ENCODE peak calls at places on chromosomes 12 and 14, in five cellular contexts. One of them, this sample, is unnamed.

GRCh38 chr12:3061129-3061857 is 15.9 kb upstream of the TSPAN9 start:
- DNase-seq in stomach: no peak
- DNase-seq in cardiac muscle cell: no peak
- DNase-seq in tibial artery: no peak
- DNase-seq in heart left ventricle: no peak
- DNase-seq in this sample: no peak

GRCh38 chr12:74285773-74286172 is 251.9 kb upstream of the ATXN7L3B start:
- DNase-seq in cardiac muscle cell: no peak
- DNase-seq in heart left ventricle: no peak
- DNase-seq in stomach: no peak
- DNase-seq in tibial artery: no peak
- DNase-seq in this sample: no peak

GRCh38 chr12:2970744-2971143 is 11.5 kb downstream of the TEAD4 start:
- DNase-seq in tibial artery: no peak
- DNase-seq in stomach: no peak
- DNase-seq in cardiac muscle cell: no peak
- DNase-seq in heart left ventricle: no peak
- DNase-seq in this sample: no peak

GRCh38 chr12:6784292-6784691 is 5.0 kb upstream of the CD4 start:
- DNase-seq in tibial artery: no peak
- DNase-seq in cardiac muscle cell: no peak
- DNase-seq in heart left ventricle: no peak
- DNase-seq in stomach: no peak
- DNase-seq in this sample: no peak

GRCh38 chr14:79544671-79545070 is 666.6 kb downstream of the DIO2 start:
- DNase-seq in cardiac muscle cell: no peak
- DNase-seq in heart left ventricle: no peak
- DNase-seq in stomach: no peak
- DNase-seq in tibial artery: no peak
- DNase-seq in this sample: no peak

GRCh38 chr12:42299392-42300308 is 26.2 kb downstream of the ZCRB1 start:
- DNase-seq in stomach: no peak
- DNase-seq in tibial artery: no peak
- DNase-seq in cardiac muscle cell: no peak
- DNase-seq in heart left ventricle: no peak
- DNase-seq in this sample: no peak

GRCh38 chr14:83004456-83005006 is 1470.9 kb upstream of the SEL1L start:
- DNase-seq in cardiac muscle cell: no peak
- DNase-seq in tibial artery: no peak
- DNase-seq in stomach: no peak
- DNase-seq in heart left ventricle: no peak
- DNase-seq in this sample: no peak

GRCh38 chr12:73274972-73275371 is 1002.8 kb downstream of the TRHDE start:
- DNase-seq in cardiac muscle cell: no peak
- DNase-seq in tibial artery: no peak
- DNase-seq in heart left ventricle: no peak
- DNase-seq in stomach: no peak
- DNase-seq in this sample: no peak

GRCh38 chr12:70242695-70243509 is at the start of gene CNOT2:
- DNase-seq in cardiac muscle cell: peak; percentile 91
- DNase-seq in stomach: peak; percentile 88
- DNase-seq in tibial artery: peak; percentile 87
- DNase-seq in heart left ventricle: peak; percentile 92
- DNase-seq in this sample: peak; percentile 92

GRCh38 chr12:2627343-2628191 is 167.2 kb upstream of the FKBP4 start:
- DNase-seq in stomach: peak; percentile 36
- DNase-seq in heart left ventricle: no peak
- DNase-seq in cardiac muscle cell: no peak
- DNase-seq in tibial artery: no peak
- DNase-seq in this sample: no peak

GRCh38 chr12:88958153-88958552 is 377.9 kb upstream of the KITLG start:
- DNase-seq in tibial artery: no peak
- DNase-seq in stomach: no peak
- DNase-seq in cardiac muscle cell: no peak
- DNase-seq in heart left ventricle: no peak
- DNase-seq in this sample: no peak

GRCh38 chr14:34539407-34540180 is at the start of gene EAPP:
- DNase-seq in heart left ventricle: peak; percentile 99
- DNase-seq in cardiac muscle cell: peak; percentile 98
- DNase-seq in stomach: peak; percentile 99
- DNase-seq in tibial artery: peak; percentile 99
- DNase-seq in this sample: peak; percentile 98

GRCh38 chr14:61203059-61203753 is 77.9 kb downstream of the TMEM30B start:
- DNase-seq in tibial artery: no peak
- DNase-seq in stomach: no peak
- DNase-seq in heart left ventricle: no peak
- DNase-seq in cardiac muscle cell: no peak
- DNase-seq in this sample: no peak

GRCh38 chr12:29160230-29160629 is 11.2 kb downstream of the FAR2 start:
- DNase-seq in heart left ventricle: no peak
- DNase-seq in stomach: no peak
- DNase-seq in cardiac muscle cell: no peak
- DNase-seq in tibial artery: no peak
- DNase-seq in this sample: no peak

GRCh38 chr12:102067574-102068258 is 5.9 kb upstream of the WASHC3 start:
- DNase-seq in cardiac muscle cell: no peak
- DNase-seq in heart left ventricle: no peak
- DNase-seq in stomach: no peak
- DNase-seq in tibial artery: no peak
- DNase-seq in this sample: no peak

GRCh38 chr14:60332869-60333268 is 83.8 kb downstream of the PPM1A start:
- DNase-seq in stomach: no peak
- DNase-seq in heart left ventricle: no peak
- DNase-seq in cardiac muscle cell: no peak
- DNase-seq in tibial artery: no peak
- DNase-seq in this sample: no peak

GRCh38 chr12:86275356-86275755 is 19.2 kb upstream of the MGAT4C start:
- DNase-seq in cardiac muscle cell: no peak
- DNase-seq in stomach: no peak
- DNase-seq in tibial artery: no peak
- DNase-seq in heart left ventricle: no peak
- DNase-seq in this sample: no peak

GRCh38 chr12:100986595-100987547 is 192.3 kb downstream of the ANO4 start:
- DNase-seq in heart left ventricle: no peak
- DNase-seq in cardiac muscle cell: no peak
- DNase-seq in tibial artery: no peak
- DNase-seq in stomach: no peak
- DNase-seq in this sample: no peak

GRCh38 chr12:101891462-101891971 is 14.1 kb downstream of the DRAM1 start:
- DNase-seq in stomach: peak; percentile 71
- DNase-seq in tibial artery: peak; percentile 57
- DNase-seq in heart left ventricle: no peak
- DNase-seq in cardiac muscle cell: no peak
- DNase-seq in this sample: no peak

DNA sequence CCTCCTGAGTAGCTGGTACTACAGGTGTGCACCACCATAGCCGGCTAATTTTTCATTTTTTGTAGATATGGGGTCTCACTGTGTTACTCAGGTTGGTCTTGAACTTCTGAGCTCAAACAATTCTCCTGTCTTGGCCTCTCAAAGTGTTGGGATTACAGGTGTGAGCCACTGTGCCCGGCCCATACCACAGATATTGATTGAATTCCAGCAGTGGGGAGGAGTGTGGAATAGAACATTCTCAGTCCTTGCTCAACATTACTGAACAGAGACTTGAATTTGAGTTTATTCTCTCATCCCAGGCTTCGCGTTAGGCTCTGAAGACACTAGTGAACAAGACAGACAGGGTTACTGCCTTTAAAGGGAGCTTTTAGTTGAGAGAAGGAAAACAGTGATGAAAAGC is 39.6 kb downstream of the PTPN11 start:
- DNase-seq in cardiac muscle cell: no peak
- DNase-seq in heart left ventricle: no peak
- DNase-seq in tibial artery: no peak
- DNase-seq in stomach: no peak
- DNase-seq in this sample: no peak
- H3K36me3 ChIP-seq in cardiac muscle cell: peaks cover 37% of the 10 kb centered on the region
- H3K36me3 ChIP-seq in heart left ventricle: peaks cover 93% of the 10 kb centered on the region
- H3K36me3 ChIP-seq in tibial artery: peaks cover 59% of the 10 kb centered on the region
- H3K36me3 ChIP-seq in stomach: peaks cover 86% of the 10 kb centered on the region
- H3K36me3 ChIP-seq in this sample: peaks cover 66% of the 10 kb centered on the region

GRCh38 chr12:107449891-107450290 is 235.7 kb upstream of the PWP1 start:
- DNase-seq in tibial artery: no peak
- DNase-seq in cardiac muscle cell: no peak
- DNase-seq in heart left ventricle: no peak
- DNase-seq in stomach: no peak
- DNase-seq in this sample: no peak

GRCh38 chr12:107444771-107445170 is 240.8 kb upstream of the PWP1 start:
- DNase-seq in cardiac muscle cell: peak; percentile 54
- DNase-seq in tibial artery: no peak
- DNase-seq in stomach: no peak
- DNase-seq in heart left ventricle: no peak
- DNase-seq in this sample: no peak

GRCh38 chr12:107448198-107448597 is 237.4 kb upstream of the PWP1 start:
- DNase-seq in tibial artery: no peak
- DNase-seq in stomach: no peak
- DNase-seq in cardiac muscle cell: no peak
- DNase-seq in heart left ventricle: no peak
- DNase-seq in this sample: no peak

GRCh38 chr12:107446476-107446875 is 239.1 kb upstream of the PWP1 start:
- DNase-seq in stomach: no peak
- DNase-seq in heart left ventricle: no peak
- DNase-seq in cardiac muscle cell: no peak
- DNase-seq in tibial artery: no peak
- DNase-seq in this sample: no peak

GRCh38 chr12:107447336-107447735 is 238.3 kb upstream of the PWP1 start:
- DNase-seq in tibial artery: no peak
- DNase-seq in cardiac muscle cell: no peak
- DNase-seq in stomach: no peak
- DNase-seq in heart left ventricle: no peak
- DNase-seq in this sample: no peak
- H3K4me3 ChIP-seq in tibial artery: no peak overlapping the region
- H3K4me3 ChIP-seq in cardiac muscle cell: no peak overlapping the region
- H3K4me3 ChIP-seq in stomach: no peak overlapping the region
- H3K4me3 ChIP-seq in heart left ventricle: no peak overlapping the region
- H3K4me3 ChIP-seq in this sample: no peak overlapping the region

DNA sequence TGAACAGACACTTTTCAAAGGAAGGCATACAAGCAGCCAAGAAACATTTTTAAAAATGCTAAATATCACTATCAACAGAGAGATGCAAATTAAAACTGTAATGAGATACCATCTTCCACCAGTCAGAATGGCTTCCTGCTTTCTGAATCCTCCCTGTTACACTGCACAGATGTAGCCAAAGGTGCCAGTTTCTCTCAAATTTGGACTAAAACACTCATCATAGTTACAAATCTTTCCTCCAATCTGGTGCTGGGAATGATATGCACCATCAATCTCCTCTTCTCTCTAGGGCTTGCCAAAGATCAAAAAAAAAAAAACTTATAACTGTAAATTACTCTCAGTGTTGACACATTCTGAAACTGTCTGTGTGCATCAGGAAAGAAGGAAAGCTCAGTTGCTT is 311.8 kb upstream of the CLEC14A start:
- DNase-seq in cardiac muscle cell: no peak
- DNase-seq in tibial artery: no peak
- DNase-seq in heart left ventricle: no peak
- DNase-seq in stomach: no peak
- DNase-seq in this sample: no peak
- H3K27ac ChIP-seq in cardiac muscle cell: no peak overlapping the region
- H3K27ac ChIP-seq in tibial artery: no peak overlapping the region
- H3K27ac ChIP-seq in heart left ventricle: no peak overlapping the region
- H3K27ac ChIP-seq in stomach: no peak overlapping the region
- H3K27ac ChIP-seq in this sample: no peak overlapping the region

DNA sequence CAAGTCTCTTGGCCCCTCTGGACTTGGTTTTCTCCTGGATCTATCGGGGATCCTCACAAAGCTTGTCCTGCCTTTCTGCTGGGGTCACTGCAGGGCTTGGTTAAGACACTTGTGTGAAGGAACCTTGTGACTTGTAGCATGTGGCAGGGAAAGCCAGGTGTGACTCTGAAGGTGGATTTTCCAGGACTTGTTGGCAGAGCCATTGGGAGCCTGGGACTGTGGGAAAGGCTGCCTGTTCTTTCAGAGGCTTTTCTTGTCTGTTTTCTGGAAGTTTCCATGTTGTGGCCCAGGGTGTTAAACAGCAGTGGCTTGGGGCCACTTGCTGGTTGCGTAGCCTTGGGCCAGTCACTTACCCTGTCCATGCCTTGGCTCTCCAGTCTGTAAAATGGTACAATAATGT is 12.6 kb downstream of the KMT5A start:
- DNase-seq in cardiac muscle cell: no peak
- DNase-seq in tibial artery: no peak
- DNase-seq in heart left ventricle: no peak
- DNase-seq in stomach: no peak
- DNase-seq in this sample: no peak
- H3K36me3 ChIP-seq in cardiac muscle cell: peaks cover 47% of the 10 kb centered on the region
- H3K36me3 ChIP-seq in tibial artery: peaks cover 63% of the 10 kb centered on the region
- H3K36me3 ChIP-seq in heart left ventricle: peaks cover 81% of the 10 kb centered on the region
- H3K36me3 ChIP-seq in stomach: peaks cover 96% of the 10 kb centered on the region
- H3K36me3 ChIP-seq in this sample: peaks cover 88% of the 10 kb centered on the region

DNA sequence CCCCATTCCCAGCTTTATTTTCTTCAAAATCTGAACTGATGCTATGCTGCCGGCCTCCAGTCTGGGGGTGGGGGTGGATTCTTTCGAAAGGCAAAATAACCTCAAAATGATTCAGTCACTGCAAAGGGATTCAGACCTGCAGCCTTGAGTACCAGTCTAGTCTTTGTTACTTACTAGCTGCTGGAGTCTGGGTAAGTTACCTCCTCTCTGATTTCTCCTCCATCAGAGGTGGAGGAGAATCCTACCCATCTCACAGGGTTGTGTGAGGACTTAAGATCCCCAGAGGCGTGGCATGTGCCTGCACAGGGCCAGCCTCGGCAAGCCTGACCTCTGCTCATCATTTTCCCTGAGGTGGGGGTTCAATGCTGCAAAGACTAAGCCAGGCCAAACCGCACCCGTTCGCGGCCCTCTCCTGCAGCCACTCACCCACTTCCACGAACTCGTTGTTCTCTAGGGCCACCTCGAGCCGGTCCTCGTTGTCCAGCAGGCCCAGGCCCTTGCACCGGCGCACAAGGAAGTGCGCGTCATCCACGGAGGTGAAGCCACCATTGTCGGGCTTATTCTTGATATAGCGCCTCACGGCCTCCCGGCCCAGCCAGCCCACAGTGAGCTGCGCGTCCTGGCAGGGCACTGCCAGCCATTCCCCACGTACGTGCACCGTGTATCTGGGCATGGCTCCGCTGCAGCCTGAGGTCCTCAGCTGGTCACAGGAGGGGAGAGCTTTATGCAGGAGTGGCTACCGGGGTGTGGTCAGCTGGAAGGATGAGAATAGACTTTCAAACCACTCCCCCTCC is 709 bp downstream of the HAL start:
- DNase-seq in stomach: no peak
- DNase-seq in tibial artery: no peak
- DNase-seq in heart left ventricle: no peak
- DNase-seq in cardiac muscle cell: no peak
- DNase-seq in this sample: no peak
- H3K4me3 ChIP-seq in stomach: no peak overlapping the region
- H3K4me3 ChIP-seq in tibial artery: no peak overlapping the region
- H3K4me3 ChIP-seq in heart left ventricle: no peak overlapping the region
- H3K4me3 ChIP-seq in cardiac muscle cell: no peak overlapping the region
- H3K4me3 ChIP-seq in this sample: no peak overlapping the region

GRCh38 chr14:66507722-66508546 is at the start of gene GPHN:
- DNase-seq in cardiac muscle cell: peak; percentile 97
- DNase-seq in heart left ventricle: peak; percentile 98
- DNase-seq in tibial artery: peak; percentile 95
- DNase-seq in stomach: peak; percentile 96
- DNase-seq in this sample: peak; percentile 97
- H3K27ac ChIP-seq in cardiac muscle cell: peak within 1 kb of the TSS; percentile 80
- H3K27ac ChIP-seq in heart left ventricle: peak within 1 kb of the TSS; percentile 94
- H3K27ac ChIP-seq in tibial artery: peak within 1 kb of the TSS; percentile 95
- H3K27ac ChIP-seq in stomach: peak within 1 kb of the TSS; percentile 92
- H3K27ac ChIP-seq in this sample: peak within 1 kb of the TSS; percentile 97